ENCODE peak calls at places on chromosomes 11 and 22, in seven cellular contexts. O is neural progenitor cell, N is kidney, A is neuronal stem cell, Y is mesenchymal stem cell, X is PC-3, J is IMR-90. W is an unnamed sample.

GRCh38 chr11:34890812-34891211 is 25.4 kb downstream of the APIP start:
- DNase-seq in O (peak; percentile 59), N (no peak), A (no peak), Y (peak; percentile 36), X (peak; percentile 78), J (peak; percentile 55), W (peak; percentile 81)

GRCh38 chr22:19117111-19117512 is 5.1 kb downstream of the DGCR2 start:
- DNase-seq in O (no peak), N (no peak), A (no peak), Y (no peak), X (no peak), J (no peak), W (no peak)

GRCh38 chr11:46675288-46675851 is 25.0 kb downstream of the ARHGAP1 start:
- DNase-seq in O (no peak), N (no peak), A (no peak), Y (peak; percentile 61), X (peak; percentile 72), J (peak; percentile 72), W (peak; percentile 72)

GRCh38 chr11:115577701-115578100 is 73.5 kb upstream of the CADM1 start:
- DNase-seq in O (no peak), N (no peak), A (no peak), Y (no peak), X (no peak), J (no peak), W (no peak)

GRCh38 chr22:22460060-22460459 is 48.5 kb downstream of the ZNF280B start:
- DNase-seq in O (no peak), N (no peak), A (no peak), Y (no peak), X (no peak), J (no peak), W (no peak)

GRCh38 chr22:20183101-20183500 is 32.2 kb upstream of the CCDC188 start:
- DNase-seq in O (no peak), N (no peak), A (no peak), Y (no peak), X (no peak), J (no peak), W (no peak)

GRCh38 chr11:117045196-117045595 is 53.0 kb downstream of the SIK3 start:
- DNase-seq in O (peak; percentile 23), N (no peak), A (no peak), Y (peak; percentile 45), X (peak; percentile 49), J (peak; percentile 61), W (peak; percentile 36)

GRCh38 chr11:74877132-74877531 is 71.8 kb downstream of the XRRA1 start:
- DNase-seq in O (no peak), N (no peak), A (no peak), Y (no peak), X (peak; percentile 31), J (peak; percentile 12), W (no peak)

GRCh38 chr11:122772945-122773344 is 65.4 kb upstream of the CRTAM start:
- DNase-seq in O (no peak), N (no peak), A (no peak), Y (peak; percentile 26), X (no peak), J (peak; percentile 69), W (peak; percentile 52)

GRCh38 chr22:48098936-48099245 is 1336.4 kb downstream of the TBC1D22A start:
- DNase-seq in O (no peak), N (no peak), A (no peak), Y (no peak), X (no peak), J (no peak), W (no peak)

GRCh38 chr22:48099671-48100070 is 1337.2 kb downstream of the TBC1D22A start:
- DNase-seq in O (no peak), N (no peak), A (no peak), Y (no peak), X (no peak), J (no peak), W (no peak)

GRCh38 chr22:48099251-48099650 is 1336.8 kb downstream of the TBC1D22A start:
- DNase-seq in O (no peak), N (no peak), A (no peak), Y (no peak), X (no peak), J (no peak), W (no peak)

GRCh38 chr22:48097723-48098122 is 1335.3 kb downstream of the TBC1D22A start:
- DNase-seq in O (no peak), N (no peak), A (no peak), Y (no peak), X (no peak), J (no peak), W (no peak)

DNA sequence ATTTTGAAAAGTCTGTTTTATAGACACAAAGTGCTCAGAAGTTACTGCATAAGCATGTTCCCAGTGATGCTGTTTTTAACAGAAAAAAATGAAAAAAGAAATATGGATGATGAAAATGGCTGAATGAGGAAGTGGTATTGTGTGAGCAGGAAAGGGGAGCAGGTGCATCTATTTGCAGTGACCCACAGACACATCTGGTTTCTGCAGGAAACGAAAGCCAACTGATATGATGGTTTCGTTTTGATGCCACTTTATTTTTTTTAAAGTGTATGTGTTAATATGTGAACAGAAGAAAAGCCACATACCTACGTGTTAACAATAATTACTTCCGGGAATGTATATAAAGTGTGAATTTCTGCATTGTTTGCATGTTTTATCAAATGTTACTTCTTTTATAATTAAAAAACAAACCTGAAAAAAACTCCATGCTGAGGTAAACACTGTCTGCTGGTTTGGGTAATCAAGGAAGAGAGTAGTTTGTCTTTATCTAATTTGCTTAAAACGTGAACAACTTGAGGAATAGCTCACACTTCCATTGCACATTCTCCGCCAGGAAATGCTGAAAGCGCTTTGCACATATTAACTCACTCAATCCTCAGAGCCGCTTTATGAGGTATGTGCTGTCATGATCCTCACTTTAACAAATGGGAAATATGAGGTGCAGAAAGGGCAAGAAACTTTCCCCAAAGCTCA is 1335.9 kb downstream of the TBC1D22A start:
- DNase-seq in O (no peak), N (no peak), A (no peak), Y (no peak), X (no peak), J (no peak), W (no peak)
- H3K9ac ChIP-seq in O (no peak overlapping the region), N (no peak overlapping the region), A (no peak overlapping the region), Y (no peak overlapping the region), X (no peak overlapping the region), J (no peak overlapping the region), W (no peak overlapping the region)

GRCh38 chr11:108768964-108769363 is 104.1 kb downstream of the DDX10 start:
- DNase-seq in O (no peak), N (no peak), A (no peak), Y (no peak), X (no peak), J (no peak), W (no peak)
- H3K9ac ChIP-seq in O (no peak overlapping the region), N (no peak overlapping the region), A (no peak overlapping the region), Y (no peak overlapping the region), X (no peak overlapping the region), J (no peak overlapping the region), W (no peak overlapping the region)

GRCh38 chr11:39365809-39366436 is 2093.5 kb downstream of the LRRC4C start:
- DNase-seq in O (peak; percentile 20), N (no peak), A (peak; percentile 5), Y (peak; percentile 40), X (peak; percentile 75), J (no peak), W (peak; percentile 2)
- H3K9ac ChIP-seq in O (no peak overlapping the region), N (no peak overlapping the region), A (no peak overlapping the region), Y (no peak overlapping the region), X (no peak overlapping the region), J (no peak overlapping the region), W (no peak overlapping the region)

GRCh38 chr11:33881651-33882279 is 10.1 kb downstream of the LMO2 start:
- DNase-seq in O (no peak), N (no peak), A (no peak), Y (no peak), X (no peak), J (no peak), W (no peak)
- H3K9ac ChIP-seq in O (no peak overlapping the region), N (no peak overlapping the region), A (no peak overlapping the region), Y (no peak overlapping the region), X (no peak overlapping the region), J (no peak overlapping the region), W (no peak overlapping the region)

GRCh38 chr11:130909650-130910049 is 6.6 kb downstream of the SNX19 start:
- DNase-seq in O (no peak), N (no peak), A (no peak), Y (peak; percentile 77), X (peak; percentile 12), J (peak; percentile 91), W (peak; percentile 89)

GRCh38 chr11:130908770-130909625 is 7.3 kb downstream of the SNX19 start:
- DNase-seq in O (no peak), N (no peak), A (no peak), Y (peak; percentile 89), X (peak; percentile 51), J (peak; percentile 91), W (peak; percentile 85)

GRCh38 chr11:130906616-130907015 is 9.7 kb downstream of the SNX19 start:
- DNase-seq in O (no peak), N (no peak), A (no peak), Y (no peak), X (no peak), J (no peak), W (no peak)

GRCh38 chr11:130907229-130907628 is 9.1 kb downstream of the SNX19 start:
- DNase-seq in O (no peak), N (no peak), A (no peak), Y (no peak), X (no peak), J (no peak), W (no peak)

DNA sequence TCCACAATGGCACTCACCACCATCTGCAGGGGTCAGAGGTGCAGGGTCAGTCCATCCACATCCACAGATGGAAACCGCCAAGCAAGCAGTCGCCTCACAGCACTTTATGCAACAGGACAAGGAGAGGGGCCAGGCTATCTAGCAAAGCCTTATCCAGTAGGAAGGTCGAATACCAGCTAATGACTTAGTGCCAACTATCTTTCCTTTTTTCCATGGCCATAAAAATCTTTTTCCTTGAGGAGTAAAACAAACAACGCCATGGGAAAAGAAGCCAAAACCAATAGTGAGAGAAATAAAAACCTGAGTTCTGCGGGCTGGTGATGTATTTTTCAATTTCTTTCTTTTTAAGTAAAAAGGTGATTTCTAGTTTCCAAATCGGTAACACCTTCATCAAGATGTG is 8.2 kb downstream of the SNX19 start:
- DNase-seq in O (no peak), N (no peak), A (no peak), Y (no peak), X (no peak), J (no peak), W (no peak)
- H3K9ac ChIP-seq in O (no peak overlapping the region), N (no peak overlapping the region), A (no peak overlapping the region), Y (peak overlapping the region; percentile 30), X (no peak overlapping the region), J (no peak overlapping the region), W (no peak overlapping the region)